ENCODE peak calls at places on chromosomes 4 and X, in eight cellular contexts. One of them, this sample, is unnamed.

GRCh38 chr4:40687676-40688389 is 58.2 kb upstream of the RBM47 start:
- DNase-seq in thoracic aorta: no peak
- DNase-seq in psoas muscle: no peak
- DNase-seq in stomach: no peak
- DNase-seq in A673: no peak
- DNase-seq in MM.1S: no peak
- DNase-seq in cardiac muscle cell: peak; percentile 65
- DNase-seq in pancreas: no peak
- DNase-seq in this sample: no peak

GRCh38 chr4:11119474-11119873 is 309.2 kb downstream of the HS3ST1 start:
- DNase-seq in thoracic aorta: no peak
- DNase-seq in psoas muscle: no peak
- DNase-seq in stomach: no peak
- DNase-seq in A673: no peak
- DNase-seq in MM.1S: no peak
- DNase-seq in cardiac muscle cell: no peak
- DNase-seq in pancreas: no peak
- DNase-seq in this sample: no peak

GRCh38 chr4:81164126-81164525 is 50.9 kb downstream of the PRKG2 start:
- DNase-seq in thoracic aorta: no peak
- DNase-seq in psoas muscle: no peak
- DNase-seq in stomach: no peak
- DNase-seq in A673: no peak
- DNase-seq in MM.1S: no peak
- DNase-seq in cardiac muscle cell: no peak
- DNase-seq in pancreas: no peak
- DNase-seq in this sample: no peak

GRCh38 chr4:34037280-34037679 is 2207.0 kb downstream of the ARAP2 start:
- DNase-seq in thoracic aorta: no peak
- DNase-seq in psoas muscle: no peak
- DNase-seq in stomach: no peak
- DNase-seq in A673: no peak
- DNase-seq in MM.1S: no peak
- DNase-seq in cardiac muscle cell: no peak
- DNase-seq in pancreas: no peak
- DNase-seq in this sample: no peak

GRCh38 chr4:112951362-112951962 is 98.0 kb upstream of the ANK2 start:
- DNase-seq in thoracic aorta: no peak
- DNase-seq in psoas muscle: no peak
- DNase-seq in stomach: no peak
- DNase-seq in A673: peak; percentile 60
- DNase-seq in MM.1S: peak; percentile 24
- DNase-seq in cardiac muscle cell: peak; percentile 32
- DNase-seq in pancreas: no peak
- DNase-seq in this sample: no peak

GRCh38 chrX:41481264-41482109 is 34.3 kb downstream of the NYX start:
- DNase-seq in thoracic aorta: no peak
- DNase-seq in psoas muscle: no peak
- DNase-seq in stomach: no peak
- DNase-seq in A673: peak; percentile 12
- DNase-seq in MM.1S: no peak
- DNase-seq in cardiac muscle cell: no peak
- DNase-seq in pancreas: no peak
- DNase-seq in this sample: no peak

GRCh38 chr4:42519803-42520417 is 122.6 kb downstream of the SHISA3 start:
- DNase-seq in thoracic aorta: no peak
- DNase-seq in psoas muscle: no peak
- DNase-seq in stomach: peak; percentile 57
- DNase-seq in A673: peak; percentile 63
- DNase-seq in MM.1S: peak; percentile 63
- DNase-seq in cardiac muscle cell: peak; percentile 72
- DNase-seq in pancreas: no peak
- DNase-seq in this sample: peak; percentile 11

GRCh38 chr4:111678466-111678865 is 466.8 kb upstream of the FAM241A start:
- DNase-seq in thoracic aorta: no peak
- DNase-seq in psoas muscle: no peak
- DNase-seq in stomach: no peak
- DNase-seq in A673: peak; percentile 46
- DNase-seq in MM.1S: no peak
- DNase-seq in cardiac muscle cell: peak; percentile 51
- DNase-seq in pancreas: no peak
- DNase-seq in this sample: no peak

GRCh38 chrX:45506149-45506768 is 305.6 kb upstream of the DIPK2B start:
- DNase-seq in thoracic aorta: no peak
- DNase-seq in psoas muscle: no peak
- DNase-seq in stomach: no peak
- DNase-seq in A673: no peak
- DNase-seq in MM.1S: no peak
- DNase-seq in cardiac muscle cell: no peak
- DNase-seq in pancreas: no peak
- DNase-seq in this sample: no peak

GRCh38 chr4:40719008-40719623 is 30.6 kb upstream of the NSUN7 start:
- DNase-seq in thoracic aorta: no peak
- DNase-seq in psoas muscle: no peak
- DNase-seq in stomach: no peak
- DNase-seq in A673: peak; percentile 50
- DNase-seq in MM.1S: peak; percentile 86
- DNase-seq in cardiac muscle cell: peak; percentile 79
- DNase-seq in pancreas: no peak
- DNase-seq in this sample: no peak

GRCh38 chrX:2474280-2474962 is 26.4 kb downstream of the DHRSX start:
- DNase-seq in thoracic aorta: no peak
- DNase-seq in psoas muscle: no peak
- DNase-seq in stomach: no peak
- DNase-seq in A673: peak; percentile 33
- DNase-seq in MM.1S: no peak
- DNase-seq in cardiac muscle cell: no peak
- DNase-seq in pancreas: no peak
- DNase-seq in this sample: no peak

GRCh38 chrX:49176421-49177326 is 5.0 kb downstream of the PLP2 start:
- DNase-seq in thoracic aorta: no peak
- DNase-seq in psoas muscle: no peak
- DNase-seq in stomach: no peak
- DNase-seq in A673: no peak
- DNase-seq in MM.1S: no peak
- DNase-seq in cardiac muscle cell: no peak
- DNase-seq in pancreas: no peak
- DNase-seq in this sample: no peak

GRCh38 chr4:78527555-78527954 is 24.0 kb upstream of the ANXA3 start:
- DNase-seq in thoracic aorta: no peak
- DNase-seq in psoas muscle: no peak
- DNase-seq in stomach: no peak
- DNase-seq in A673: no peak
- DNase-seq in MM.1S: no peak
- DNase-seq in cardiac muscle cell: no peak
- DNase-seq in pancreas: no peak
- DNase-seq in this sample: no peak

GRCh38 chr4:89000844-89001360 is 56.1 kb downstream of the FAM13A start:
- DNase-seq in thoracic aorta: no peak
- DNase-seq in psoas muscle: no peak
- DNase-seq in stomach: no peak
- DNase-seq in A673: peak; percentile 64
- DNase-seq in MM.1S: no peak
- DNase-seq in cardiac muscle cell: peak; percentile 57
- DNase-seq in pancreas: no peak
- DNase-seq in this sample: no peak

GRCh38 chr4:114384629-114385028 is 214.0 kb upstream of the UGT8 start:
- DNase-seq in thoracic aorta: no peak
- DNase-seq in psoas muscle: no peak
- DNase-seq in stomach: no peak
- DNase-seq in A673: peak; percentile 58
- DNase-seq in MM.1S: peak; percentile 56
- DNase-seq in cardiac muscle cell: peak; percentile 68
- DNase-seq in pancreas: no peak
- DNase-seq in this sample: no peak

GRCh38 chr4:3302786-3303444 is 10.1 kb downstream of the RGS12 start:
- DNase-seq in thoracic aorta: no peak
- DNase-seq in psoas muscle: no peak
- DNase-seq in stomach: peak; percentile 22
- DNase-seq in A673: no peak
- DNase-seq in MM.1S: no peak
- DNase-seq in cardiac muscle cell: no peak
- DNase-seq in pancreas: no peak
- DNase-seq in this sample: no peak

GRCh38 chrX:131441033-131441432 is 102.8 kb upstream of the OR13H1 start:
- DNase-seq in thoracic aorta: no peak
- DNase-seq in psoas muscle: no peak
- DNase-seq in stomach: no peak
- DNase-seq in A673: no peak
- DNase-seq in MM.1S: no peak
- DNase-seq in cardiac muscle cell: no peak
- DNase-seq in pancreas: no peak
- DNase-seq in this sample: no peak

GRCh38 chr4:123286903-123287466 is 109.6 kb upstream of the SPRY1 start:
- DNase-seq in thoracic aorta: no peak
- DNase-seq in psoas muscle: no peak
- DNase-seq in stomach: no peak
- DNase-seq in A673: no peak
- DNase-seq in MM.1S: no peak
- DNase-seq in cardiac muscle cell: no peak
- DNase-seq in pancreas: no peak
- DNase-seq in this sample: no peak

GRCh38 chr4:76208005-76208765 is 5.4 kb downstream of the SCARB2 start:
- DNase-seq in thoracic aorta: peak; percentile 41
- DNase-seq in psoas muscle: peak; percentile 88
- DNase-seq in stomach: peak; percentile 74
- DNase-seq in A673: peak; percentile 39
- DNase-seq in MM.1S: no peak
- DNase-seq in cardiac muscle cell: peak; percentile 94
- DNase-seq in pancreas: peak; percentile 71
- DNase-seq in this sample: no peak

GRCh38 chr4:76203541-76203940 is 10.1 kb downstream of the SCARB2 start:
- DNase-seq in thoracic aorta: no peak
- DNase-seq in psoas muscle: peak; percentile 75
- DNase-seq in stomach: no peak
- DNase-seq in A673: no peak
- DNase-seq in MM.1S: peak; percentile 49
- DNase-seq in cardiac muscle cell: no peak
- DNase-seq in pancreas: no peak
- DNase-seq in this sample: no peak

GRCh38 chr4:76200771-76201224 is 12.8 kb downstream of the SCARB2 start:
- DNase-seq in thoracic aorta: no peak
- DNase-seq in psoas muscle: peak; percentile 85
- DNase-seq in stomach: no peak
- DNase-seq in A673: no peak
- DNase-seq in MM.1S: peak; percentile 41
- DNase-seq in cardiac muscle cell: no peak
- DNase-seq in pancreas: no peak
- DNase-seq in this sample: no peak

GRCh38 chr4:76206222-76206942 is 7.2 kb downstream of the SCARB2 start:
- DNase-seq in thoracic aorta: no peak
- DNase-seq in psoas muscle: no peak
- DNase-seq in stomach: no peak
- DNase-seq in A673: peak; percentile 57
- DNase-seq in MM.1S: no peak
- DNase-seq in cardiac muscle cell: no peak
- DNase-seq in pancreas: no peak
- DNase-seq in this sample: no peak

GRCh38 chr4:76204936-76205335 is 8.7 kb downstream of the SCARB2 start:
- DNase-seq in thoracic aorta: no peak
- DNase-seq in psoas muscle: no peak
- DNase-seq in stomach: no peak
- DNase-seq in A673: no peak
- DNase-seq in MM.1S: no peak
- DNase-seq in cardiac muscle cell: no peak
- DNase-seq in pancreas: no peak
- DNase-seq in this sample: no peak
- H3K4me1 ChIP-seq in thoracic aorta: peaks cover 50% of the 10 kb centered on the region
- H3K4me1 ChIP-seq in psoas muscle: peaks cover 95% of the 10 kb centered on the region
- H3K4me1 ChIP-seq in stomach: peaks cover 99% of the 10 kb centered on the region
- H3K4me1 ChIP-seq in A673: peaks cover 22% of the 10 kb centered on the region
- H3K4me1 ChIP-seq in MM.1S: peaks cover 84% of the 10 kb centered on the region
- H3K4me1 ChIP-seq in cardiac muscle cell: peaks cover 14% of the 10 kb centered on the region
- H3K4me1 ChIP-seq in pancreas: peaks cover 46% of the 10 kb centered on the region
- H3K4me1 ChIP-seq in this sample: peaks cover under 1% of the 10 kb centered on the region

DNA sequence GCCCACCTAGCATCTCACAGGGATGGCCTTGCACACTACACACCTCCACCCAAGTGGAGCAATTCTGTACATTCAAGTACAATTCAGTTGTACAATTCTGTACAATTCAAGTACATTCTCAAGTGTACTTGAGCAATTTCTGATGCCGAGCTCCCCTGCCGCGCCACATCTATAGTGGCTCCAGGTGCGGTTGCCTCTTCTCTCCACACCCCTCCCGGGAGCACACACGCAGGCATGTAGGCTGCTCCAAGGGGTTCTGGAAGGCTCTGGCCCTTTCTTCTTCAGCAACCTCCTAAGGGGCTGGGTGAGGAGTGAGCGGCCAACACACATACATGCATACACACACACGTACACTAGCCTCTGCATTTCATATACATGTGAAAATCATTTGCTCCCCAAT is 18.9 kb upstream of the DUSP9 start:
- DNase-seq in thoracic aorta: no peak
- DNase-seq in psoas muscle: no peak
- DNase-seq in stomach: no peak
- DNase-seq in A673: no peak
- DNase-seq in MM.1S: no peak
- DNase-seq in cardiac muscle cell: no peak
- DNase-seq in pancreas: no peak
- DNase-seq in this sample: no peak
- H3K27me3 ChIP-seq in thoracic aorta: no peaks in the 10 kb centered on the region
- H3K27me3 ChIP-seq in psoas muscle: peaks cover 25% of the 10 kb centered on the region
- H3K27me3 ChIP-seq in stomach: peaks cover 16% of the 10 kb centered on the region
- H3K27me3 ChIP-seq in A673: no peaks in the 10 kb centered on the region
- H3K27me3 ChIP-seq in MM.1S: peaks cover 74% of the 10 kb centered on the region
- H3K27me3 ChIP-seq in cardiac muscle cell: no peaks in the 10 kb centered on the region
- H3K27me3 ChIP-seq in pancreas: peaks cover 3% of the 10 kb centered on the region
- H3K27me3 ChIP-seq in this sample: no peaks in the 10 kb centered on the region

GRCh38 chr4:121674191-121674590 is 22.6 kb downstream of the ANXA5 start:
- DNase-seq in thoracic aorta: no peak
- DNase-seq in psoas muscle: no peak
- DNase-seq in stomach: no peak
- DNase-seq in A673: no peak
- DNase-seq in MM.1S: no peak
- DNase-seq in cardiac muscle cell: no peak
- DNase-seq in pancreas: no peak
- DNase-seq in this sample: no peak
- H3K4me1 ChIP-seq in thoracic aorta: no peaks in the 10 kb centered on the region
- H3K4me1 ChIP-seq in psoas muscle: no peaks in the 10 kb centered on the region
- H3K4me1 ChIP-seq in stomach: peaks cover 28% of the 10 kb centered on the region
- H3K4me1 ChIP-seq in A673: peaks cover 15% of the 10 kb centered on the region
- H3K4me1 ChIP-seq in MM.1S: no peaks in the 10 kb centered on the region
- H3K4me1 ChIP-seq in cardiac muscle cell: peaks cover under 1% of the 10 kb centered on the region
- H3K4me1 ChIP-seq in pancreas: no peaks in the 10 kb centered on the region
- H3K4me1 ChIP-seq in this sample: no peaks in the 10 kb centered on the region

GRCh38 chrX:25006586-25007058 is 9.1 kb downstream of the ARX start:
- DNase-seq in thoracic aorta: no peak
- DNase-seq in psoas muscle: no peak
- DNase-seq in stomach: no peak
- DNase-seq in A673: no peak
- DNase-seq in MM.1S: no peak
- DNase-seq in cardiac muscle cell: no peak
- DNase-seq in pancreas: no peak
- DNase-seq in this sample: no peak
- H3K27me3 ChIP-seq in thoracic aorta: peaks cover 6% of the 10 kb centered on the region
- H3K27me3 ChIP-seq in psoas muscle: peaks cover 88% of the 10 kb centered on the region
- H3K27me3 ChIP-seq in stomach: peaks cover 100% of the 10 kb centered on the region
- H3K27me3 ChIP-seq in A673: no peaks in the 10 kb centered on the region
- H3K27me3 ChIP-seq in MM.1S: peaks cover 16% of the 10 kb centered on the region
- H3K27me3 ChIP-seq in cardiac muscle cell: peaks cover 100% of the 10 kb centered on the region
- H3K27me3 ChIP-seq in pancreas: peaks cover 58% of the 10 kb centered on the region
- H3K27me3 ChIP-seq in this sample: peaks cover 18% of the 10 kb centered on the region